ENCODE peak calls at places on chromosomes 3 and 15, in five cellular contexts. D, H, C, K and W are unnamed samples.

GRCh38 chr15:74431116-74431515 is 2.6 kb downstream of the SEMA7A start:
- DNase-seq in D (no peak), C (no peak), H (no peak), K (no peak), W (no peak)

GRCh38 chr3:161474139-161474538 is 22.5 kb upstream of the OTOL1 start:
- DNase-seq in H (no peak), K (no peak), D (no peak), C (no peak), W (peak)

GRCh38 chr3:172622916-172623700 is 87.8 kb downstream of the NCEH1 start:
- DNase-seq in H (no peak), C (peak), K (no peak), D (peak), W (no peak)

GRCh38 chr3:69144631-69145244 is 22.3 kb upstream of the LMOD3 start:
- DNase-seq in D (peak), K (no peak), C (no peak), H (no peak), W (peak)

GRCh38 chr3:169764164-169764452 is 752 bp downstream of the TERC start:
- DNase-seq in C (peak), K (peak), D (no peak), H (no peak), W (no peak)

GRCh38 chr3:179729086-179729485 is 76.2 kb downstream of the USP13 start:
- DNase-seq in C (no peak), H (no peak), D (no peak), K (no peak), W (no peak)

GRCh38 chr3:158272071-158272470 is 162.2 kb downstream of the RSRC1 start:
- DNase-seq in K (no peak), D (no peak), H (no peak), C (no peak), W (no peak)

GRCh38 chr3:171239757-171240503 is 213.4 kb upstream of the SLC2A2 start:
- DNase-seq in K (no peak), D (no peak), H (no peak), C (peak), W (no peak)

GRCh38 chr15:85603160-85603559 is 191.6 kb downstream of the KLHL25 start:
- DNase-seq in D (no peak), C (no peak), K (no peak), H (no peak), W (no peak)

GRCh38 chr15:82810863-82811421 is 1.5 kb downstream of the WHAMM start:
- DNase-seq in K (peak), C (no peak), D (no peak), H (no peak), W (no peak)

GRCh38 chr3:50164056-50164455 is 8.9 kb downstream of the SEMA3F start:
- DNase-seq in H (no peak), D (no peak), C (no peak), K (no peak), W (no peak)

GRCh38 chr3:8491750-8492149 is 9.9 kb upstream of the LMCD1 start:
- DNase-seq in D (no peak), H (no peak), K (no peak), C (no peak), W (no peak)

GRCh38 chr15:76060098-76060989 is 559 bp downstream of the TMEM266 start:
- DNase-seq in K (peak), D (no peak), C (no peak), H (no peak), W (no peak)

GRCh38 chr15:48537277-48538113 is 108.0 kb downstream of the FBN1 start:
- DNase-seq in H (no peak), K (no peak), D (no peak), C (no peak), W (no peak)

GRCh38 chr3:119360046-119360445 is 65.9 kb downstream of the ARHGAP31 start:
- DNase-seq in D (no peak), C (no peak), K (no peak), H (no peak), W (no peak)

GRCh38 chr3:148625145-148625736 is 72.5 kb upstream of the AGTR1 start:
- DNase-seq in C (no peak), H (peak), K (no peak), D (no peak), W (no peak)

GRCh38 chr15:97566957-97567356 is 393.5 kb upstream of the ARRDC4 start:
- DNase-seq in C (no peak), H (no peak), K (no peak), D (no peak), W (no peak)

GRCh38 chr3:10333359-10333670 is 12.4 kb upstream of the SEC13 start:
- DNase-seq in H (no peak), D (no peak), K (no peak), C (no peak), W (no peak)

GRCh38 chr15:74199293-74199645 is 3.3 kb downstream of the STRA6 start:
- DNase-seq in D (no peak), C (no peak), H (no peak), K (no peak), W (no peak)

GRCh38 chr15:36278219-36278618 is 301.2 kb upstream of the CDIN1 start:
- DNase-seq in H (no peak), C (no peak), K (no peak), D (no peak), W (no peak)

GRCh38 chr15:92541197-92542190 is 114.1 kb downstream of the FAM174B start:
- DNase-seq in K (no peak), C (no peak), H (no peak), D (no peak), W (no peak)

GRCh38 chr3:172324591-172325203 is 123.6 kb downstream of the GHSR start:
- DNase-seq in H (no peak), C (no peak), D (no peak), K (no peak), W (no peak)

GRCh38 chr3:58824285-58824684 is 157.7 kb upstream of the FAM3D start:
- DNase-seq in K (no peak), C (peak), D (peak), H (peak), W (peak)

GRCh38 chr3:27114684-27115083 is 254.5 kb downstream of the NEK10 start:
- DNase-seq in K (no peak), C (no peak), D (no peak), H (peak), W (no peak)

GRCh38 chr3:171833006-171833405 is 10.1 kb upstream of the TMEM212 start:
- DNase-seq in D (no peak), H (no peak), C (no peak), K (no peak), W (no peak)

GRCh38 chr3:38421679-38422336 is 31.9 kb upstream of the ACVR2B start:
- DNase-seq in K (no peak), C (no peak), D (no peak), H (no peak), W (no peak)

GRCh38 chr15:64006642-64007041 is 39.6 kb downstream of the DAPK2 start:
- DNase-seq in C (no peak), H (no peak), D (no peak), K (no peak), W (no peak)

GRCh38 chr3:80285370-80285769 is 517.6 kb upstream of the ROBO1 start:
- DNase-seq in C (no peak), D (no peak), H (no peak), K (no peak), W (no peak)

GRCh38 chr3:150922611-150923010 is 17.4 kb upstream of the MINDY4B start:
- DNase-seq in C (peak), K (no peak), D (peak), H (no peak), W (no peak)

GRCh38 chr3:163572856-163573255 is 1505.4 kb downstream of the SI start:
- DNase-seq in H (no peak), D (no peak), K (no peak), C (no peak), W (no peak)

GRCh38 chr15:32718082-32718821 is 448 bp downstream of the GREM1 start:
- DNase-seq in C (no peak), K (no peak), D (peak), H (no peak), W (no peak)

GRCh38 chr3:164419220-164419619 is 659.1 kb downstream of the SI start:
- DNase-seq in K (no peak), H (no peak), D (no peak), C (no peak), W (no peak)

GRCh38 chr3:51394541-51394940 is 3.5 kb downstream of the RBM15B start:
- DNase-seq in C (no peak), H (no peak), D (no peak), K (no peak), W (no peak)

GRCh38 chr3:42507751-42508335 is 5.4 kb downstream of the VIPR1 start:
- DNase-seq in D (no peak), K (no peak), C (no peak), H (no peak), W (no peak)

GRCh38 chr15:37125143-37125542 is 24.8 kb upstream of the MEIS2 start:
- DNase-seq in D (no peak), H (no peak), C (no peak), K (no peak), W (no peak)

GRCh38 chr15:79898369-79898768 is 1.6 kb upstream of the MTHFS start:
- DNase-seq in H (no peak), C (no peak), K (no peak), D (no peak), W (no peak)
- H3K27ac ChIP-seq in H (peak), C (no peak), K (no peak), D (no peak), W (peak)

GRCh38 chr3:134367869-134368750 is 6.1 kb downstream of the AMOTL2 start:
- DNase-seq in D (no peak), H (no peak), C (no peak), K (no peak), W (no peak)
- TF ChIP-seq GABPA in D (no peak), H (no peak), C (no peak), K (no peak), W (no peak)

DNA sequence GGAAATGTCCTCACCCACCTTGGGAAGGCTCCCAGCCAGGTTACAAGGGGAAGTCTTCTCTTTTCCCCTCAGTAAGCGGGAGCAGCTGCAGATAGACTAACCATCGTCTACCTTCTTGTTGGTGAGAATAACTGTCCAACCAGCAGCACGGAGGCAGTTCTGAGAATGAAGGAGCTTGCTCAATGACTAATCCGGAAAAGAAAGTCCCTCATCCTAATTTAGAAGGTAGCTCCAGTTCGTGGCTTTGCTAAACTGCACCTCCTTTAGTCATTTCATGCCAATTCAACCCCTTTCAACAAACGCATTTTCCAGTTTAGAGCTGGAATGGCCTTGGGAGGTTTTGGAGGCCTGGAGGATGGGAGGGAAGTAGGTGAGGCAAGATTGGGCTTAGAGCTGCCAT is 527.4 kb upstream of the PROK2 start:
- DNase-seq in D (no peak), C (no peak), K (peak), H (no peak), W (no peak)
- TF ChIP-seq POLR2AphosphoS5 in D (no peak), C (no peak), K (no peak), H (no peak), W (no peak)

GRCh38 chr3:128794067-128794768 is 68.2 kb downstream of the RAB7A start:
- DNase-seq in C (peak), H (no peak), K (no peak), D (no peak), W (peak)
- H3K27ac ChIP-seq in C (peak), H (no peak), K (peak), D (peak), W (peak)

GRCh38 chr3:185999221-185999620 is 61.4 kb upstream of the TRA2B start:
- DNase-seq in H (no peak), C (no peak), D (no peak), K (no peak), W (no peak)

GRCh38 chr3:186001838-186002237 is 64.0 kb upstream of the TRA2B start:
- DNase-seq in K (no peak), C (no peak), H (no peak), D (no peak), W (no peak)

GRCh38 chr3:185997130-185997529 is 59.3 kb upstream of the TRA2B start:
- DNase-seq in H (no peak), K (no peak), D (no peak), C (no peak), W (no peak)

GRCh38 chr3:185995352-185995751 is 57.5 kb upstream of the TRA2B start:
- DNase-seq in K (no peak), D (no peak), H (no peak), C (no peak), W (no peak)

DNA sequence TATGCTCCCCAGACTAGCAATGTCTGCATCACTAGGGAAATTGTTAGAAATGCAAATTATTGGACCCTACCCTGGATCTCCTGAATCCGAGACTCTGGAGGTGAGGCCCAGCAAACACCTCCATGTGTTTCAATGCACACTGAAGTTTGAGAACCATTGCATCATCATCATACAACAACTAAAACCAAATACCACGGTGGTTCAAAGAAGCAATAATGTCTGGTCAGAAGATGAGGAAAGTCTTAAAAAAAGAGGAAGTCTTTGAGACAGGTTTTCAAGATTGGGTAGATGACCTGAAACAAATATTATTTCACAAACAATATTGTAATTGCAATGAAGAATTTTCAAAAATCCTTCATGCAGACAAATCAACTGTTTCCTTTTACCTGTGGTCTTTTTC is 60.3 kb upstream of the TRA2B start:
- DNase-seq in K (no peak), H (no peak), C (no peak), D (no peak), W (no peak)
- TF ChIP-seq GABPA in K (no peak), H (no peak), C (no peak), D (no peak), W (no peak)

GRCh38 chr15:78035319-78035718 is 42.2 kb downstream of the TBC1D2B start:
- DNase-seq in C (no peak), D (no peak), H (no peak), K (no peak), W (peak)
- TF ChIP-seq POLR2AphosphoS5 in C (no peak), D (no peak), H (no peak), K (no peak), W (peak)

GRCh38 chr3:195094211-195094921 is 176.6 kb downstream of the XXYLT1 start:
- DNase-seq in C (no peak), D (no peak), H (no peak), K (peak), W (peak)

GRCh38 chr3:195096053-195096452 is 174.9 kb downstream of the XXYLT1 start:
- DNase-seq in D (no peak), H (no peak), C (no peak), K (no peak), W (no peak)

GRCh38 chr3:195095704-195096036 is 175.3 kb downstream of the XXYLT1 start:
- DNase-seq in D (no peak), C (no peak), H (no peak), K (no peak), W (no peak)

GRCh38 chr3:195093731-195094130 is 177.2 kb downstream of the XXYLT1 start:
- DNase-seq in H (no peak), K (no peak), C (no peak), D (no peak), W (no peak)

DNA sequence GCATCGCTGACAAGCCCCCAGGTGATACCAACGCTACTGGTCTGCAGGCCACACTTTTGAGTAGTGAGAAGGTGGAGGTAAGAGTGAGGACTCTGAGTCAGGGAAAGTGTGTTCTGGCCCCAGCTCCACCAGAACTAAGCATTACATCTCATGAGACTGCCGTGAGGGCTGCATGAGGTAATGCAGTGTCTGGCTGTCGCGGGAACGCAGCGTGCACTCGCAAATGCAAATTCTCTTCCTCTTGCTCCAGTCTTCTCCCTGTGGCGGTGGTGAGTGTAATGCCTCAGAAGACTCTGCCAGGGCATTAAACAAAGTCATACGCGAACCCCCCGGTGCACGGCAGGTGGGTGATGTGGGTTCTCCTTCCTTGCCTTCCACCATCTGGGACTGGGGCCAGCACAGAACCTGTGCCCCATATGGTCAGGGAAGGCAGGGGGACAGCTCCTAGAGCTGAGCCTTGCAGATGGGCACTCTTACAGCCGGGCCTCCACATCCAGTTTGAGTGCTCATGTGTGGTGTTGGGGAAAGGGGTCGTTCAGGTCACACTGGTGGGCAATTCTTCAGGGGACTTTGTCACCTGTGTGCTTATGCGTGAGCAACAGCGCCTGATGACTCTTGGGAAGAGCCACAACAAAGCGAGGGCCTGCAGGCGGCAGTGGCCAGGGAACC is 175.8 kb downstream of the XXYLT1 start:
- DNase-seq in H (no peak), C (no peak), D (no peak), K (peak), W (no peak)
- H3K27ac ChIP-seq in H (no peak), C (no peak), D (no peak), K (peak), W (peak)

DNA sequence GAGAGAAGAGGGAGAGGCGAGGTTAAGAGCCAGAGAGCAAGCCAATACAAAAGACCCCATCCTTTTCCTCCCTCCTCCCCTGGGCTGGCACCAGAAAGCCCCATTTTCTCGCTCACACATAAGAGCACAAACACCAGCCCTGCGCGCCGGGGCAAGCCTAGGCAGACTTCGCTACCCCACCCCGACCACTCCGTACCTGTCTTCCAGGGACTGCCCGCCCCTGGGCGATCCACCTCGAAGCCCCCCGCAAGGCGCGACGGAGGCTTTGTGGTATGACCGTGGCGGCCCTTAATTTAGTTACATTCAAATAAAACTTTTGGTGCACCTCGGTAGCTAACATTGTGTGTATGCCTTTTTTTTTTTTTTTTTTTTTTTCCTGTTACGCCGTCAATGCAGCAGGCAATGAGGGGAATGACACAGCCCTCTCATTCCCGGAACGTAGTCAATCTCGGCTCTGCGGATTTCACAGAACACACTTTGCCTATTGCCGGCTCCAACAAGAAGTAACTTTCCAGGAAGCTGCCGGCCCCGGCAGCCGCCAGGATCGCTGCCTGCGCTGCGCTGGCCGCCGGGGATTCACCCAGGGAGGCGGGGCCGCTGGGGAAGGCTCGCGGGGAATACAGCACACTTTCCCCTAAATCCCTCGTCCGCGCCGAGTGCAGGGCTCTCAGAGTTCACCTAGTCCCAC is 7.7 kb downstream of the BCL6 start:
- DNase-seq in H (no peak), K (no peak), D (peak), C (peak), W (peak)
- TF ChIP-seq GABPA in H (no peak), K (no peak), D (no peak), C (no peak), W (no peak)

GRCh38 chr3:188905580-188905979 is 266.2 kb upstream of the TPRG1 start:
- DNase-seq in K (no peak), D (no peak), C (no peak), H (no peak), W (no peak)

GRCh38 chr3:188911033-188911850 is 260.5 kb upstream of the TPRG1 start:
- DNase-seq in K (no peak), H (no peak), D (no peak), C (no peak), W (no peak)

GRCh38 chr3:188905991-188906635 is 265.7 kb upstream of the TPRG1 start:
- DNase-seq in C (no peak), K (no peak), D (no peak), H (no peak), W (no peak)

GRCh38 chr3:188904670-188905069 is 267.1 kb upstream of the TPRG1 start:
- DNase-seq in D (no peak), C (no peak), H (peak), K (no peak), W (no peak)

GRCh38 chr3:188908002-188908850 is 263.5 kb upstream of the TPRG1 start:
- DNase-seq in K (no peak), C (no peak), D (no peak), H (no peak), W (no peak)
- TF ChIP-seq POLR2AphosphoS5 in K (no peak), C (no peak), D (no peak), H (no peak), W (no peak)

DNA sequence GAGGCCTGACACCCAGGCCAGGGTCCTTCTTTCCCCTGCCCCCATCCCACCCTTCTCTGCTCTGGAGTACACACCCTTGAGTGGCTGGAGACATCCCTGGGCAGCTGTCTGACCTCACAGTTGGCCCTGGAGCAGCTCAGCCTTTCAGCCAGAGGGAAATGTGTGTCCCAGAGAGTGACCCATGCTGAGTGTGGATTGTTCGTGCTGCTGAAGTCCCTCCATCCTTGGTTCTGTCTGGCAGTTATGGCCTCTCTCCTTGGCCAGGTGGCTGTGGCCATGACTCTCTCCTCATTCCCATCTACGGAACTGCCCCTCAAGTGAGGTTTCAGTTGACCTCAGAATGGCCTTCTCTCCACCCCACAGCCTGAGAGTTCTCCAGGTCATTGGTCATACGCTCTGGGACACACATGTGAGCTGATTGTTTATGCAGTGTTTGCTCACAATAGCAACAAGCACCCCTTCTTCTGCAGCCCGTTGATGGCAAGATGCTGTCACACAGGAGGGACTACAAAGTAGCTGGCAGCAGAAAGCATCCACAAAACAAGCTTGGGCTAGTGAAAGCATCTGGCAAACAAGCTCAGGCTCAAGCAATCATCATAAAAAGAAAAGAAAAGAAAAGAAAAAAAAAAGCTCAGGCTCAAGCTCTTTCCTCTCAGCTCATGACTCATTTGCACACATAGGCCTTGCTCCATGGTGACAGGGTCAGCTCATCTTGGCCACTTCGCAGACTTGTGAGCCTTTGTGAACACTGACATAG is 55.3 kb upstream of the ITGA11 start:
- DNase-seq in C (no peak), D (no peak), H (no peak), K (no peak), W (no peak)
- H3K27ac ChIP-seq in C (no peak), D (peak), H (no peak), K (no peak), W (no peak)